ENCODE peak calls at places on chromosomes 3 and 15, in eight cellular contexts. One of them, this sample, is unnamed.

GRCh38 chr15:39270976-39271375 is 309.9 kb upstream of the THBS1 start:
- DNase-seq in mucosa of descending colon: no peak
- DNase-seq in EL: peak
- DNase-seq in HTR-8/SVneo: peak
- DNase-seq in GM23248: peak
- DNase-seq in lower lobe of right lung: no peak
- DNase-seq in RKO: peak
- DNase-seq in substantia nigra: no peak
- DNase-seq in this sample: no peak

GRCh38 chr3:151328298-151329036 is 882 bp downstream of the P2RY13 start:
- DNase-seq in mucosa of descending colon: no peak
- DNase-seq in EL: no peak
- DNase-seq in HTR-8/SVneo: no peak
- DNase-seq in GM23248: peak
- DNase-seq in lower lobe of right lung: no peak
- DNase-seq in RKO: no peak
- DNase-seq in substantia nigra: no peak
- DNase-seq in this sample: no peak

GRCh38 chr3:150149651-150150051 is 179.0 kb upstream of the PFN2 start:
- DNase-seq in mucosa of descending colon: peak
- DNase-seq in EL: peak
- DNase-seq in HTR-8/SVneo: no peak
- DNase-seq in GM23248: peak
- DNase-seq in lower lobe of right lung: no peak
- DNase-seq in RKO: peak
- DNase-seq in substantia nigra: no peak
- DNase-seq in this sample: no peak

GRCh38 chr3:138079901-138080300 is 35.5 kb downstream of the DZIP1L start:
- DNase-seq in mucosa of descending colon: no peak
- DNase-seq in EL: no peak
- DNase-seq in HTR-8/SVneo: no peak
- DNase-seq in GM23248: no peak
- DNase-seq in lower lobe of right lung: no peak
- DNase-seq in RKO: no peak
- DNase-seq in substantia nigra: no peak
- DNase-seq in this sample: no peak

GRCh38 chr3:73352841-73353493 is 271.8 kb downstream of the PDZRN3 start:
- DNase-seq in mucosa of descending colon: no peak
- DNase-seq in EL: no peak
- DNase-seq in HTR-8/SVneo: no peak
- DNase-seq in GM23248: no peak
- DNase-seq in lower lobe of right lung: no peak
- DNase-seq in RKO: no peak
- DNase-seq in substantia nigra: no peak
- DNase-seq in this sample: no peak

GRCh38 chr3:55675478-55675877 is 188.4 kb upstream of the WNT5A start:
- DNase-seq in mucosa of descending colon: no peak
- DNase-seq in EL: no peak
- DNase-seq in HTR-8/SVneo: no peak
- DNase-seq in GM23248: no peak
- DNase-seq in lower lobe of right lung: no peak
- DNase-seq in RKO: no peak
- DNase-seq in substantia nigra: no peak
- DNase-seq in this sample: no peak

GRCh38 chr15:51830279-51830806 is 890 bp downstream of the TMOD3 start:
- DNase-seq in mucosa of descending colon: no peak
- DNase-seq in EL: peak
- DNase-seq in HTR-8/SVneo: peak
- DNase-seq in GM23248: no peak
- DNase-seq in lower lobe of right lung: no peak
- DNase-seq in RKO: peak
- DNase-seq in substantia nigra: no peak
- DNase-seq in this sample: no peak

GRCh38 chr3:126494831-126495230 is 19.1 kb upstream of the ZXDC start:
- DNase-seq in mucosa of descending colon: no peak
- DNase-seq in EL: no peak
- DNase-seq in HTR-8/SVneo: no peak
- DNase-seq in GM23248: no peak
- DNase-seq in lower lobe of right lung: peak
- DNase-seq in RKO: no peak
- DNase-seq in substantia nigra: no peak
- DNase-seq in this sample: no peak

GRCh38 chr15:31503758-31504461 is 177.3 kb downstream of the KLF13 start:
- DNase-seq in mucosa of descending colon: no peak
- DNase-seq in EL: no peak
- DNase-seq in HTR-8/SVneo: no peak
- DNase-seq in GM23248: no peak
- DNase-seq in lower lobe of right lung: no peak
- DNase-seq in RKO: no peak
- DNase-seq in substantia nigra: no peak
- DNase-seq in this sample: no peak

GRCh38 chr3:23825802-23826201 is 20.0 kb downstream of the UBE2E1 start:
- DNase-seq in mucosa of descending colon: no peak
- DNase-seq in EL: no peak
- DNase-seq in HTR-8/SVneo: no peak
- DNase-seq in GM23248: no peak
- DNase-seq in lower lobe of right lung: no peak
- DNase-seq in RKO: no peak
- DNase-seq in substantia nigra: no peak
- DNase-seq in this sample: no peak

This sample was measured in keratinocyte.